ENCODE peak calls at places on chromosomes 13 and 19, in five cellular contexts. R, T, Y, K and E are unnamed samples.

GRCh38 chr13:111385182-111385857 is 64.9 kb downstream of the TEX29 start:
- DNase-seq in R (no peak), T (no peak), Y (no peak), K (no peak), E (no peak)

GRCh38 chr19:40443930-40444180 is 280 bp downstream of the SERTAD3 start:
- DNase-seq in R (no peak), T (no peak), Y (peak), K (no peak), E (no peak)

GRCh38 chr19:52034051-52034728 is 6.0 kb upstream of the ZNF614 start:
- DNase-seq in R (no peak), T (no peak), Y (no peak), K (no peak), E (peak)

GRCh38 chr19:50659318-50660082 is 10.3 kb downstream of the C19orf81 start:
- DNase-seq in R (no peak), T (no peak), Y (no peak), K (peak), E (no peak)

GRCh38 chr13:41311607-41312500 is 787 bp downstream of the NAA16 start:
- DNase-seq in R (peak), T (no peak), Y (no peak), K (peak), E (peak)

GRCh38 chr19:38115264-38115802 is 108.7 kb downstream of the DPF1 start:
- DNase-seq in R (no peak), T (no peak), Y (no peak), K (no peak), E (no peak)

GRCh38 chr19:14112051-14112808 is 5.3 kb downstream of the PRKACA start:
- DNase-seq in R (no peak), T (no peak), Y (no peak), K (no peak), E (no peak)

GRCh38 chr19:18416778-18417249 is 2.4 kb upstream of the SSBP4 start:
- DNase-seq in R (peak), T (no peak), Y (no peak), K (peak), E (peak)

GRCh38 chr13:76884571-76885202 is 1.5 kb downstream of the KCTD12 start:
- DNase-seq in R (peak), T (no peak), Y (no peak), K (peak), E (peak)

GRCh38 chr13:45954861-45955595 is 97.5 kb downstream of the ZC3H13 start:
- DNase-seq in R (no peak), T (no peak), Y (no peak), K (no peak), E (no peak)

GRCh38 chr19:7540761-7541480 is 5.4 kb downstream of the PNPLA6 start:
- DNase-seq in R (peak), T (no peak), Y (no peak), K (peak), E (peak)

GRCh38 chr13:97122381-97122996 is 99.6 kb upstream of the MBNL2 start:
- DNase-seq in R (no peak), T (no peak), Y (no peak), K (no peak), E (peak)

GRCh38 chr13:100887729-100888151 is 213.1 kb upstream of the TMTC4 start:
- DNase-seq in R (no peak), T (no peak), Y (no peak), K (no peak), E (peak)

GRCh38 chr19:35248310-35249145 is at the start of gene LSR:
- DNase-seq in R (peak), T (peak), Y (peak), K (no peak), E (no peak)

GRCh38 chr19:925912-926594 is at the start of gene ARID3A:
- DNase-seq in R (peak), T (no peak), Y (peak), K (peak), E (no peak)
- TF ChIP-seq RCOR1 in R (no peak), T (no peak), Y (no peak), K (no peak), E (no peak)

DNA sequence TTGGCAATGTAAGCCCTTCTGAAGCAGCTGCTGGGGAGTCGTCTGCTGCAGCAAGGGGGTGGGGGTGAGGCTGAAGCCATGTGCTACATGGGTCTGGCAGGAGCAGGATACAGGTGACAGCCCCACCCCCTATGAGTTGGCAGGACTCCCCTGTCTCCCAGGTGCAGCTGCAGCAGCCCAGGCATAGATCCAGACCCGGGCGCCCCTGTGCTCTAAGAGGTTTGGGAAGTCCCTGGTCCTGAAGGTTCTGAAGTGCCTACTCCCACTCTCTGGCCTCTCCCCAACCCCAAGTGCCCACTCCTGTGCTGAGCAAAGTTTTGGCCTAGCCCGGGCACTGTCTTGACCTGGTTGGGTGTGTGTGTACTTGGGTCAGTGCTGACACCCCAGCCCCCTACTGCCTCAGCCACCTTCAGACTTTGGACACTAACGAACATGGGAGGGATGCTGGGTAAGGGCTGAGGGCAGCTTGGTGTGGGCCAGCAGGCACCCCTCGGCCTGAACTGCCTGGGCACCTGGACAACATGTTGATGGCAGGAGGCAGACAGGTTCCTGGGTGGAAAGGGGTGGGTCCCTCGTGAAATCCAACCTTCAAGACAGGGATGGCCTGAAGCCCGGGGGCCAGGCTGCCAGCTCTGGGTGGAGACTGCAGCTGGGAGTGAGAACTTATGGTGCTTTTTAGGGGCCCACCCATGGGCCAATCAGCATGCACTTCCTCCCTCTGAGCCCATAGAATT is 54.1 kb upstream of the SLITRK6 start:
- DNase-seq in R (no peak), T (no peak), Y (no peak), K (no peak), E (no peak)
- H3K27ac ChIP-seq in R (no peak), T (no peak), Y (no peak), K (no peak), E (no peak)

DNA sequence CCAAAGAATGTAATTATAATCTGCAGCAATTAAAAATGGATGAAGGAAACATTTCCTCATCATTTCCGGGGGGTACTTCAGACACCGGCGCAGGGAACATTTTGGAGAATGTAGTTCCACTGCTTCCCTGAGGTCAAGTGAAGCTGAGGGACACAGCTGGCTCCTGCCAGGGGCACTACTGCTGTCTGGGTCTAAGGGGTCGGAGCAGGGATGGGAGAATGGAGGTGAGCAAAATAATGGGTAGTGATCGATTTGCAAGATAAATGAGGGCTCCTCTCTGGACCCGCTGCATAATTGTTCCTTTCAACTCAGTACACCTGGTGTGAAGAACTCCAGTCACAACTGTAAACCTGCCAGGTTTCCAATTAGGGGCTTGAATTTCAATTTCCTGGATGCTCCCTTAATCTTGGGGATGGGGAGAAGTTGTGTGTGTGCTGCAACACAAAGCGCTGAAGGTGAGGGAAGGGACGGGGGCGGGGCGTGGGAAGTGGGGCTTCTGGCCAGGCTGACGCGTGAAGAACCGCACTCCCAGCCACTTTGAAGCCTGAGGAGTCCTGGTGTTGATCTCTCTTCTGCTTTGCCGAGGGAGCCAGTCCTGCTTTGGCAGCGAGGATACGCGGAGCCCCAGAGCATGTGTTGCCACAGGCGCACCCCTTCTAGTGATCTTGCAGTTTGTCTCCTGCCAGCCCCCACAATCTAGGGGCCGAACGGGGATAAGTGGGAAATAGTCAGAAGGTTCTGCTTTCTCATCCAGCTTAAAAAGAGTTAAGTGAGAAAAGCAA is 57.9 kb upstream of the PCDH8 start:
- DNase-seq in R (no peak), T (no peak), Y (no peak), K (no peak), E (no peak)
- TF ChIP-seq RCOR1 in R (no peak), T (no peak), Y (no peak), K (no peak), E (no peak)

DNA sequence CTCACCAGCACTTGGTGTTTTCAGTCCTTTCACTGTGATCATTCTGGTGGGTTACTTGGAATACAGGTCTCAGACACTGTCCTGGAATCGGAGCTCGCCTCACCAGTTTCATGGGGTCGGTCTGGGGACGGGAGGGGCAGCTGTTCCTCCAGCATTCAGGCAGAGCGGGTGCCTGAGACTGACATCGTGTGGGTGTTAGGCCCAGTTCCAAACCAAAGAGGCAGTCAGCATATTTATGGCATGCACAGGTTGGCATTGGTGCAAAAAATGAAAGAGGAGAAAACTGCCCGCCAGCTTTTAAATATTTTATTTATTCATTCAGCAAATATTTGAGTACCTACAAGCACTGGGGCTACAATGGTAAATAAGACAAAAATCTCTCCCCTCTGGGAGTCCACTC is 20.1 kb downstream of the PLEKHF1 start:
- DNase-seq in R (no peak), T (no peak), Y (no peak), K (no peak), E (no peak)
- H3K27ac ChIP-seq in R (no peak), T (no peak), Y (no peak), K (no peak), E (no peak)

DNA sequence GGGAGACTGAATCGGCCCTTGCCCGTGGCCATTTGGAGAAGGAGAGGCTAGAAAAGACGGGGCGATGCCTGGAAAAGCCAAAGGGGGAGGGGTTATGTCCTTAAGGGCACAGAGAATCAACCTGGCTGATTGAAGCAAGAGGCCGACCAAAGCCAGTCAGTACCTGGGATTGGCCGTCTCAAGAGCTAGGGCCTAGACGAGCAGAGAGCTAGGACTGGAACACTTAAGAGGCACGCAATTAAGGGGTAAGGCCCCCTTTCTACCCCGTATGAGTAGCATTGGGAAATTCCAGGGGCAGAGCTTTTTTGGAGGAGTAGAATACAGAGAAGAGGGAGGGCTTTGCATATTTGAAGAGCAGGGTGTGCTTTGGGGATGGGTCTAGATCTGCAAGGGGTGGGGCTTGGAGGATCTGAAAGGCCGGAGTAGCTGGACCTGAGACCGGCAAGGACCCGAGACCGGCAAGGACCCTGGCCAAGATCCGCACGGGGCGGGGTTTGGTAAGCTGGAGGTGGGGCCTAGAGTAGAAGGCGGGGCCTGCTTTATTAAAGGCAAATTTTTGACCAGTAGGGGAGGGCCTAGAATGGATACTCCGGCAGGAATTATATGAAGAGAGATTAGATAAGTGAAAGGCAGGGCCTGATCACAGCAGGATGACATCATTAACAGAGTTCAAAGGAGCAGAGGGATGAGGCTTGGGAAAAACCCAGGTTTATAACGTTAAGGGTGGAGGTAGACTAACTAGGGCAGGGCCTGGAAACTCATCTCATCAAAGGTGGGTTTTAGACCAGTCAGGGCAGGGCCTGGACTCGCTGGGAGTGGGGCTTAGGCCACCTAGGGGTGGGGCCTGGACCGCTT is 10.7 kb upstream of the CACNG6 start:
- DNase-seq in R (no peak), T (no peak), Y (peak), K (peak), E (peak)
- TF ChIP-seq RCOR1 in R (no peak), T (no peak), Y (no peak), K (no peak), E (no peak)

DNA sequence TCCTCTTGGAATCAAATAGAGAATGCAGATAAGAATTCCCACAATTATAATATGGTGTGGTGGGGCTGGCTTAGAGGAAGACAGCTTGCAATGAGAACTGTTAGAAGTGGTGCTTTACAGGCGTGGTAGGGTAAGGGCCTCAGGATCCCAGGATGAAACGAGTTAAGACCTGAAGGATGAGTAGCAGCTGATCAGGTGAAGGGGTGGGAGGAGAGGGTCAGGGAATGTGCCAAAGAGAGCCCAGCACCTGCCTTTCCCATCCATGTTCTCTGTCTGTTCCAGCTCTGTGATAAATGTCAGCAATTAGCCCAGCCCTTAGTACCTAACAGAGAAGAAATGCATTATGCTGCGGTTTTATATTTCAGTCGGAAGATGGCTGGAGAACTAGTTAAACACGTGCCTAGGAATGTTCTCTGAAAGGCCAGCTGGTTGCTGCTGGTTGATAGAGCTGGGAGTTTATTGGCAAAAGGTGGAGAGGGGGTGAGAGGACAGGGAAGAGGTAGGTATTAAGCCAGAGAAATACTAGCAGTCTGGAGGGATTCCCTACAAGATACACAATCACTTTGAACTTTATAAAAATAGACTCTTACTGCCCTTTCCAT is 268.2 kb downstream of the SHISA2 start:
- DNase-seq in R (no peak), T (no peak), Y (no peak), K (no peak), E (no peak)
- H3K27ac ChIP-seq in R (no peak), T (no peak), Y (no peak), K (no peak), E (no peak)

DNA sequence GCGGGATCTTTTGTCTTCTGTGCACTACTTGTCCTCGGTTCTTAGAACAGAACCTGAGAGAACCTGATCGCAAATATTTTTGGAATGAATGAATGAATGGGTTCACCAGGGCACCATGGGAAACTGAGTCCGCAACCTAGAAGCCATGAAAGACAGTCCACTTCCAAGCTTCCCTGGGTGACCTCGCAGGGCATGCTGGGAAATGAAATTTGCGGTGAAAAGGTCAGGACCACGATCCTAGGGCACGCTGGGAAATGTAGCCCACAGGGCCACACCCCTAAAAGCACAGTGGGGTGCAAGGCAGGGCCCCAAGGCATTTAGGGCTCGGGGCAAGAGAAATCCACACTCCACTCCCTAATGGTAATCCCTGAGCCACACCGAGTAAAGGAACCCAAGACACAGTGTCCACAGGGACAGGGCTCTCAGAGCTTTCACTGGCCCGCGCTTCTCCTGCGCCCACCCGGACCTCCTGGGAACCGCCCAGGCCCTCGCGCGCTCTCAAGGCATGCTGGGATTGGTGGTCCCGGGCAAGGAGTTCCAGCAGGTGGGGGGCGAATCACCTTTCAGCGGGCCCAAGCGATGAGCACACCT is 1.1 kb upstream of the PPP1R12C start:
- DNase-seq in R (peak), T (no peak), Y (no peak), K (no peak), E (no peak)
- TF ChIP-seq RCOR1 in R (no peak), T (no peak), Y (no peak), K (no peak), E (no peak)

GRCh38 chr13:49098198-49098597 is 121.9 kb upstream of the MLNR start:
- DNase-seq in R (no peak), T (no peak), Y (no peak), K (peak), E (peak)
- H3K27ac ChIP-seq in R (no peak), T (no peak), Y (peak), K (peak), E (no peak)